ENCODE peak calls at places on chromosomes 6 and 20, in seven cellular contexts. X is right atrium auricular region, U is foreskin fibroblast, I is Calu3, H is tibial artery, P is HFFc6, T is endothelial cell of umbilical vein. C is an unnamed sample.

GRCh38 chr6:160714731-160715130 is 12.7 kb downstream of the PLG start:
- DNase-seq in I (no peak), U (no peak), X (no peak), P (no peak), T (no peak), H (no peak), C (no peak)

GRCh38 chr20:15887387-15887786 is 685.9 kb downstream of the KIF16B start:
- DNase-seq in T (no peak), U (no peak), I (no peak), P (no peak), X (no peak), H (no peak), C (no peak)

GRCh38 chr20:50572922-50573777 is 63.0 kb downstream of the PTPN1 start:
- DNase-seq in H (peak; percentile 84), U (peak; percentile 96), P (peak; percentile 55), I (no peak), T (peak; percentile 86), X (peak; percentile 68), C (peak; percentile 14)

GRCh38 chr6:13079096-13079758 is 249.1 kb downstream of the TBC1D7 start:
- DNase-seq in I (no peak), U (peak; percentile 20), T (no peak), X (no peak), P (no peak), H (no peak), C (no peak)

GRCh38 chr20:48284837-48285236 is 499.6 kb upstream of the SULF2 start:
- DNase-seq in X (no peak), T (no peak), H (no peak), U (peak; percentile 8), I (no peak), P (no peak), C (no peak)

GRCh38 chr20:63139369-63139768 is 76.6 kb downstream of the YTHDF1 start:
- DNase-seq in H (no peak), U (no peak), X (no peak), T (no peak), I (no peak), P (no peak), C (no peak)

GRCh38 chr6:157715766-157716171 is 107.3 kb upstream of the SNX9 start:
- DNase-seq in P (peak; percentile 86), H (peak; percentile 85), T (no peak), U (peak; percentile 97), I (no peak), X (peak; percentile 88), C (peak; percentile 29)

GRCh38 chr6:43171284-43172126 is 436 bp downstream of the SRF start:
- DNase-seq in I (no peak), P (no peak), H (no peak), T (peak; percentile 44), X (no peak), U (peak; percentile 47), C (no peak)

GRCh38 chr6:129767776-129768490 is 58.0 kb upstream of the ARHGAP18 start:
- DNase-seq in U (no peak), X (no peak), H (no peak), T (no peak), I (no peak), P (no peak), C (no peak)

GRCh38 chr20:51424270-51425041 is 118.1 kb downstream of the NFATC2 start:
- DNase-seq in X (no peak), U (no peak), I (no peak), T (no peak), P (no peak), H (no peak), C (no peak)

GRCh38 chr20:59948828-59949720 is 8.9 kb downstream of the FAM217B start:
- DNase-seq in T (peak; percentile 57), U (peak; percentile 77), H (no peak), I (peak; percentile 48), X (no peak), P (peak; percentile 58), C (no peak)

GRCh38 chr6:69729870-69730449 is 66.8 kb downstream of the LMBRD1 start:
- DNase-seq in P (no peak), H (no peak), X (no peak), U (peak; percentile 4), I (no peak), T (peak; percentile 4), C (no peak)

GRCh38 chr6:19663479-19663878 is 173.7 kb upstream of the ID4 start:
- DNase-seq in H (no peak), I (no peak), U (no peak), X (no peak), P (no peak), T (no peak), C (no peak)

GRCh38 chr6:109455502-109456282 is at the start of gene MICAL1:
- DNase-seq in P (peak; percentile 65), I (peak; percentile 77), H (peak; percentile 75), X (no peak), U (peak; percentile 87), T (peak; percentile 17), C (no peak)

GRCh38 chr20:44714701-44715494 is at the start of gene CCN5:
- DNase-seq in T (peak; percentile 68), H (peak; percentile 92), P (peak; percentile 62), X (peak; percentile 90), U (peak; percentile 94), I (peak; percentile 94), C (no peak)

GRCh38 chr20:45588800-45589199 is 9.7 kb upstream of the WFDC8 start:
- DNase-seq in P (no peak), H (no peak), X (no peak), T (no peak), U (peak; percentile 10), I (no peak), C (no peak)

GRCh38 chr20:5835234-5835845 is 85.1 kb downstream of the SHLD1 start:
- DNase-seq in I (peak; percentile 2), U (peak; percentile 77), X (no peak), T (peak; percentile 82), H (no peak), P (peak; percentile 41), C (no peak)

GRCh38 chr6:37516920-37517405 is 17.3 kb upstream of the CCDC167 start:
- DNase-seq in T (no peak), U (peak; percentile 38), I (no peak), P (no peak), X (no peak), H (no peak), C (no peak)

GRCh38 chr20:19975436-19975799 is 41.7 kb upstream of the NAA20 start:
- DNase-seq in T (no peak), I (no peak), H (no peak), U (no peak), X (no peak), P (no peak), C (no peak)

GRCh38 chr6:167398214-167399050 is 73.5 kb downstream of the TTLL2 start:
- DNase-seq in U (no peak), T (no peak), P (no peak), X (no peak), I (no peak), H (no peak), C (no peak)

GRCh38 chr6:68087399-68088133 is 547.5 kb upstream of the ADGRB3 start:
- DNase-seq in T (no peak), I (no peak), X (no peak), H (no peak), U (peak; percentile 20), P (no peak), C (no peak)

GRCh38 chr6:4021862-4022715 is 56.8 kb downstream of the FAM217A start:
- DNase-seq in P (peak; percentile 13), X (no peak), U (no peak), I (no peak), H (no peak), T (peak; percentile 35), C (no peak)

GRCh38 chr6:77133031-77133430 is 330.3 kb downstream of the HTR1B start:
- DNase-seq in U (no peak), H (no peak), P (no peak), I (no peak), X (no peak), T (no peak), C (no peak)

GRCh38 chr6:37503486-37503980 is 3.8 kb upstream of the CCDC167 start:
- DNase-seq in T (no peak), U (no peak), H (no peak), P (no peak), I (no peak), X (no peak), C (no peak)

GRCh38 chr6:31900917-31901414 is 920 bp downstream of the ZBTB12 start:
- DNase-seq in I (peak; percentile 32), P (no peak), U (peak; percentile 28), X (no peak), T (no peak), H (no peak), C (no peak)

GRCh38 chr6:66496659-66497058 is 789.6 kb upstream of the EYS start:
- DNase-seq in T (no peak), P (no peak), U (peak; percentile 15), X (no peak), H (no peak), I (no peak), C (no peak)

GRCh38 chr6:80530096-80530495 is 423.6 kb downstream of the BCKDHB start:
- DNase-seq in U (peak; percentile 20), I (no peak), P (no peak), X (no peak), H (no peak), T (no peak), C (no peak)

GRCh38 chr6:122323361-122323760 is 76.1 kb upstream of the HSF2 start:
- DNase-seq in U (peak; percentile 10), X (no peak), I (no peak), T (no peak), P (no peak), H (no peak), C (no peak)

GRCh38 chr6:46502486-46503119 is 11.4 kb upstream of the RCAN2 start:
- DNase-seq in P (no peak), X (no peak), T (no peak), I (no peak), U (no peak), H (peak; percentile 77), C (no peak)

GRCh38 chr6:81901589-81901988 is 149.1 kb upstream of the TENT5A start:
- DNase-seq in X (no peak), U (no peak), P (no peak), H (peak; percentile 32), T (no peak), I (no peak), C (no peak)

GRCh38 chr6:133945158-133945557 is 7.9 kb upstream of the TBPL1 start:
- DNase-seq in X (no peak), T (no peak), H (no peak), U (peak; percentile 51), P (peak; percentile 36), I (no peak), C (no peak)
- TF ChIP-seq CTCF in X (no peak), T (no peak), H (no peak), U (no peak), P (peak; percentile 22), I (no peak), C (no peak)

GRCh38 chr20:53493201-53493908 is 100.3 kb downstream of the ZNF217 start:
- DNase-seq in U (no peak), I (no peak), H (no peak), X (no peak), T (no peak), P (no peak), C (no peak)
- TF ChIP-seq CTCF in U (no peak), I (no peak), H (no peak), X (no peak), T (no peak), P (no peak), C (no peak)

GRCh38 chr6:94254689-94255088 is 835.3 kb upstream of the EPHA7 start:
- DNase-seq in U (no peak), T (no peak), I (no peak), H (no peak), X (no peak), P (no peak), C (no peak)
- TF ChIP-seq CTCF in U (no peak), T (no peak), I (no peak), H (no peak), X (no peak), P (no peak), C (no peak)

GRCh38 chr20:1374246-1374645 is 18.6 kb downstream of the FKBP1A start:
- DNase-seq in I (no peak), P (no peak), U (peak; percentile 35), H (no peak), T (peak; percentile 69), X (no peak), C (no peak)
- TF ChIP-seq CTCF in I (no peak), P (peak; percentile 34), U (no peak), H (no peak), T (no peak), X (no peak), C (no peak)